ENCODE peak calls at places on chromosomes 7 and 10, in five cellular contexts. Q, C, P, R and E are unnamed samples.

GRCh38 chr7:33903770-33904679 is 1.3 kb upstream of the BMPER start:
- DNase-seq in Q (peak; percentile 32), C (peak; percentile 77), P (no peak), R (peak; percentile 36), E (peak; percentile 49)

GRCh38 chr10:16020836-16021235 is 160.5 kb upstream of the MINDY3 start:
- DNase-seq in Q (no peak), C (no peak), P (no peak), R (no peak), E (no peak)

GRCh38 chr10:61618388-61618961 is 44.3 kb upstream of the CABCOCO1 start:
- DNase-seq in Q (peak; percentile 4), C (no peak), P (no peak), R (no peak), E (no peak)

GRCh38 chr7:132740176-132740575 is 163.9 kb upstream of the PLXNA4 start:
- DNase-seq in Q (no peak), C (no peak), P (no peak), R (no peak), E (no peak)

GRCh38 chr7:140390466-140391190 is 7.7 kb downstream of the SLC37A3 start:
- DNase-seq in Q (no peak), C (no peak), P (no peak), R (no peak), E (no peak)

GRCh38 chr10:74011762-74012161 is 13.8 kb downstream of the VCL start:
- DNase-seq in Q (no peak), C (no peak), P (no peak), R (no peak), E (no peak)

GRCh38 chr10:118151461-118151860 is 104.7 kb upstream of the RAB11FIP2 start:
- DNase-seq in Q (no peak), C (no peak), P (no peak), R (no peak), E (no peak)

GRCh38 chr7:43700059-43700501 is 29.2 kb downstream of the COA1 start:
- DNase-seq in Q (peak; percentile 38), C (no peak), P (peak; percentile 31), R (no peak), E (peak; percentile 46)

GRCh38 chr10:71638087-71638576 is 81.4 kb downstream of the C10orf105 start:
- DNase-seq in Q (no peak), C (peak; percentile 81), P (no peak), R (peak; percentile 56), E (no peak)

GRCh38 chr10:80579370-80579769 is 41.7 kb downstream of the SH2D4B start:
- DNase-seq in Q (no peak), C (no peak), P (no peak), R (no peak), E (no peak)

GRCh38 chr7:103989785-103990775 is 622 bp upstream of the RELN start:
- DNase-seq in Q (peak; percentile 67), C (peak; percentile 77), P (peak; percentile 50), R (peak; percentile 68), E (no peak)

GRCh38 chr10:19204239-19204917 is 155.8 kb downstream of the MALRD1 start:
- DNase-seq in Q (no peak), C (no peak), P (no peak), R (no peak), E (no peak)

GRCh38 chr10:60238408-60239100 is 151.1 kb downstream of the ANK3 start:
- DNase-seq in Q (peak; percentile 2), C (peak; percentile 62), P (peak; percentile 2), R (peak; percentile 35), E (peak; percentile 26)

GRCh38 chr7:78448915-78449314 is 650.3 kb downstream of the PHTF2 start:
- DNase-seq in Q (no peak), C (no peak), P (no peak), R (no peak), E (no peak)

GRCh38 chr7:77520261-77520660 is 16.8 kb upstream of the PTPN12 start:
- DNase-seq in Q (no peak), C (no peak), P (no peak), R (no peak), E (no peak)

GRCh38 chr7:150876817-150877526 is 24.7 kb downstream of the AOC1 start:
- DNase-seq in Q (peak; percentile 78), C (peak; percentile 92), P (peak; percentile 85), R (peak; percentile 95), E (peak; percentile 76)

GRCh38 chr7:54827719-54828118 is 68.7 kb upstream of the SEC61G start:
- DNase-seq in Q (no peak), C (no peak), P (no peak), R (no peak), E (no peak)

GRCh38 chr7:67105382-67105781 is 108.7 kb downstream of the TYW1 start:
- DNase-seq in Q (no peak), C (peak; percentile 57), P (no peak), R (no peak), E (no peak)

GRCh38 chr10:1148855-1149620 is 92.9 kb downstream of the WDR37 start:
- DNase-seq in Q (no peak), C (peak; percentile 42), P (no peak), R (no peak), E (no peak)

GRCh38 chr7:3404490-3404889 is 103.4 kb downstream of the SDK1 start:
- DNase-seq in Q (no peak), C (no peak), P (no peak), R (no peak), E (peak; percentile 38)

GRCh38 chr10:103710490-103710889 is 144.9 kb downstream of the SH3PXD2A start:
- DNase-seq in Q (no peak), C (no peak), P (no peak), R (no peak), E (no peak)

GRCh38 chr7:12895296-12895695 is 207.9 kb downstream of the ARL4A start:
- DNase-seq in Q (no peak), C (no peak), P (no peak), R (no peak), E (no peak)

GRCh38 chr10:95240811-95241210 is 46.8 kb downstream of the ACSM6 start:
- DNase-seq in Q (no peak), C (no peak), P (no peak), R (no peak), E (no peak)

GRCh38 chr7:155198901-155199845 is 98.5 kb upstream of the INSIG1 start:
- DNase-seq in Q (no peak), C (peak; percentile 13), P (no peak), R (no peak), E (no peak)

GRCh38 chr7:108226723-108227359 is 96.7 kb upstream of the LAMB4 start:
- DNase-seq in Q (no peak), C (no peak), P (no peak), R (no peak), E (no peak)

GRCh38 chr10:133445268-133445732 is 8.4 kb upstream of the SCART1 start:
- DNase-seq in Q (no peak), C (no peak), P (no peak), R (no peak), E (no peak)

GRCh38 chr10:123782549-123782948 is 109.1 kb downstream of the CPXM2 start:
- DNase-seq in Q (no peak), C (peak; percentile 74), P (no peak), R (no peak), E (no peak)

GRCh38 chr10:118047363-118047719 is 600 bp upstream of the RAB11FIP2 start:
- DNase-seq in Q (no peak), C (no peak), P (no peak), R (no peak), E (peak; percentile 9)

GRCh38 chr7:100678291-100678984 is 4.9 kb downstream of the GNB2 start:
- DNase-seq in Q (no peak), C (no peak), P (no peak), R (peak; percentile 40), E (no peak)

GRCh38 chr10:130282492-130283233 is 146.5 kb downstream of the GLRX3 start:
- DNase-seq in Q (no peak), C (no peak), P (no peak), R (no peak), E (no peak)

GRCh38 chr7:5423272-5423843 is at the start of gene TNRC18:
- DNase-seq in Q (no peak), C (no peak), P (no peak), R (no peak), E (no peak)

GRCh38 chr7:46764100-46764941 is 817.6 kb downstream of the TNS3 start:
- DNase-seq in Q (no peak), C (no peak), P (no peak), R (peak; percentile 33), E (peak; percentile 90)

GRCh38 chr7:127816354-127817190 is 164.6 kb downstream of the SND1 start:
- DNase-seq in Q (no peak), C (no peak), P (no peak), R (no peak), E (no peak)

GRCh38 chr10:36094091-36094490 is 452.0 kb upstream of the FZD8 start:
- DNase-seq in Q (peak; percentile 78), C (no peak), P (no peak), R (no peak), E (no peak)

GRCh38 chr10:128751284-128751683 is 625.1 kb upstream of the MKI67 start:
- DNase-seq in Q (peak; percentile 7), C (no peak), P (peak; percentile 32), R (no peak), E (no peak)

GRCh38 chr10:88791924-88792323 is 10.6 kb upstream of the LIPM start:
- DNase-seq in Q (no peak), C (peak; percentile 73), P (no peak), R (peak; percentile 62), E (peak; percentile 39)

GRCh38 chr10:99329891-99330674 is 927 bp downstream of the CNNM1 start:
- DNase-seq in Q (peak; percentile 48), C (peak; percentile 70), P (no peak), R (peak; percentile 52), E (peak; percentile 34)